ENCODE peak calls at places on chromosome 5, in ten cellular contexts. Q, X, Y, E, C, O, F, K, N and U are unnamed samples.

GRCh38 chr5:54531536-54531935 is 14.0 kb downstream of the SNX18 start:
- DNase-seq in Q (no peak), E (no peak), Y (no peak), K (no peak), F (no peak), O (no peak), N (no peak), C (no peak), X (no peak), U (peak)

GRCh38 chr5:128974567-128974966 is 9.3 kb downstream of the SLC27A6 start:
- DNase-seq in E (no peak), O (no peak), K (no peak), N (no peak), Y (no peak), F (no peak), X (no peak), C (no peak), Q (no peak), U (peak)

GRCh38 chr5:120464627-120465280 is 654 bp downstream of the PRR16 start:
- DNase-seq in X (peak), Y (no peak), N (peak), O (no peak), K (peak), C (peak), Q (no peak), F (peak), E (no peak), U (peak)

GRCh38 chr5:140823475-140823874 is 2.1 kb downstream of the PCDHA5 start:
- DNase-seq in Y (no peak), K (no peak), E (no peak), C (no peak), F (no peak), N (no peak), Q (no peak), X (no peak), O (no peak), U (no peak)

GRCh38 chr5:57598097-57598496 is 115.5 kb upstream of the ACTBL2 start:
- DNase-seq in O (no peak), E (no peak), X (no peak), C (no peak), Y (no peak), F (no peak), Q (no peak), K (no peak), N (no peak), U (no peak)

GRCh38 chr5:150489358-150490295 is 18.3 kb upstream of the NDST1 start:
- DNase-seq in F (no peak), X (peak), Q (no peak), C (peak), N (peak), Y (no peak), O (peak), E (no peak), K (no peak), U (no peak)

GRCh38 chr5:101942321-101942882 is 353.7 kb downstream of the SLCO4C1 start:
- DNase-seq in K (peak), N (peak), X (peak), F (no peak), E (no peak), O (peak), Q (peak), C (peak), Y (no peak), U (peak)

GRCh38 chr5:1729641-1730486 is 69.8 kb downstream of the MRPL36 start:
- DNase-seq in X (peak), Q (no peak), F (no peak), K (no peak), C (no peak), E (no peak), O (no peak), N (no peak), Y (no peak), U (no peak)

GRCh38 chr5:163379298-163380155 is 57.9 kb upstream of the CCNG1 start:
- DNase-seq in N (no peak), F (no peak), O (peak), Q (peak), Y (no peak), X (no peak), K (no peak), E (no peak), C (peak), U (peak)

GRCh38 chr5:62684310-62684709 is 105.7 kb downstream of the LRRC70 start:
- DNase-seq in F (no peak), E (no peak), O (peak), X (no peak), K (no peak), N (no peak), Y (no peak), Q (no peak), C (no peak), U (no peak)

GRCh38 chr5:173629628-173630027 is 13.2 kb upstream of the BOD1 start:
- DNase-seq in Q (no peak), Y (no peak), E (no peak), X (peak), C (no peak), N (no peak), K (peak), O (no peak), F (peak), U (no peak)

GRCh38 chr5:18792145-18792544 is 1157.9 kb downstream of the TAF11L14 start:
- DNase-seq in K (no peak), O (peak), Y (no peak), X (no peak), F (no peak), N (no peak), Q (peak), C (peak), E (no peak), U (peak)

GRCh38 chr5:71697967-71698366 is 21.1 kb upstream of the CARTPT start:
- DNase-seq in N (no peak), Y (no peak), Q (no peak), X (peak), E (no peak), K (peak), O (no peak), C (no peak), F (no peak), U (no peak)

GRCh38 chr5:152632380-152632779 is 227.3 kb upstream of the NMUR2 start:
- DNase-seq in F (no peak), Q (peak), Y (no peak), E (no peak), N (no peak), K (no peak), X (no peak), O (peak), C (no peak), U (no peak)

GRCh38 chr5:138702827-138703194 is 50.4 kb upstream of the CTNNA1 start:
- DNase-seq in Y (no peak), F (no peak), X (no peak), E (no peak), O (no peak), K (no peak), C (no peak), Q (no peak), N (no peak), U (no peak)

GRCh38 chr5:123454236-123454911 is 31.2 kb upstream of the CEP120 start:
- DNase-seq in N (no peak), F (no peak), K (no peak), C (peak), Y (no peak), O (no peak), E (no peak), X (no peak), Q (no peak), U (peak)

GRCh38 chr5:140227046-140227445 is 52.1 kb downstream of the CYSTM1 start:
- DNase-seq in X (no peak), N (no peak), Q (no peak), Y (no peak), K (no peak), F (no peak), C (no peak), O (no peak), E (no peak), U (no peak)

GRCh38 chr5:124560370-124560769 is 186.1 kb downstream of the ZNF608 start:
- DNase-seq in C (no peak), F (no peak), Q (no peak), X (no peak), O (no peak), Y (no peak), E (no peak), K (no peak), N (no peak), U (no peak)

GRCh38 chr5:172110921-172111873 is 76.8 kb downstream of the STK10 start:
- DNase-seq in C (peak), O (no peak), F (peak), Q (no peak), K (peak), E (peak), Y (peak), X (peak), N (no peak), U (peak)

GRCh38 chr5:154300207-154300606 is 109.7 kb downstream of the GALNT10 start:
- DNase-seq in E (no peak), Y (no peak), O (no peak), C (no peak), K (no peak), N (no peak), F (no peak), Q (no peak), X (no peak), U (no peak)

GRCh38 chr5:77960863-77961396 is 184.8 kb upstream of the TBCA start:
- DNase-seq in Y (no peak), X (no peak), Q (no peak), N (no peak), O (peak), K (no peak), E (no peak), C (no peak), F (no peak), U (peak)

GRCh38 chr5:9376363-9377117 is 169.3 kb downstream of the SEMA5A start:
- DNase-seq in Q (no peak), O (no peak), K (no peak), Y (no peak), C (peak), X (no peak), F (no peak), N (no peak), E (no peak), U (no peak)

GRCh38 chr5:95725071-95725820 is 5.9 kb upstream of the RHOBTB3 start:
- DNase-seq in E (no peak), K (no peak), Q (no peak), C (peak), Y (no peak), X (no peak), N (no peak), F (no peak), O (no peak), U (no peak)

GRCh38 chr5:39283231-39283818 is 64.0 kb upstream of the FYB1 start:
- DNase-seq in E (peak), N (peak), Q (peak), K (peak), F (peak), O (peak), C (peak), X (peak), Y (no peak), U (peak)

GRCh38 chr5:80656425-80656824 is 1.6 kb upstream of the DHFR start:
- DNase-seq in C (peak), E (no peak), N (no peak), F (no peak), Y (no peak), K (peak), Q (peak), O (no peak), X (no peak), U (no peak)

GRCh38 chr5:86971034-86971511 is 296.6 kb upstream of the RASA1 start:
- DNase-seq in N (no peak), C (peak), K (no peak), Q (no peak), F (no peak), X (no peak), E (no peak), Y (no peak), O (peak), U (peak)

GRCh38 chr5:113451797-113452196 is 17.0 kb upstream of the TSSK1B start:
- DNase-seq in C (peak), Y (no peak), X (no peak), K (no peak), N (no peak), E (no peak), Q (no peak), O (no peak), F (no peak), U (peak)

GRCh38 chr5:135238622-135239460 is 160.2 kb downstream of the MACROH2A1 start:
- DNase-seq in E (no peak), K (peak), F (peak), Q (no peak), O (peak), N (no peak), Y (no peak), C (no peak), X (peak), U (no peak)

GRCh38 chr5:149489605-149490037 is 61.6 kb downstream of the CSNK1A1 start:
- DNase-seq in X (no peak), Y (no peak), E (no peak), C (peak), K (no peak), F (no peak), Q (no peak), O (no peak), N (no peak), U (no peak)

GRCh38 chr5:156186760-156187159 is 140.2 kb upstream of the SGCD start:
- DNase-seq in Q (peak), N (no peak), X (no peak), E (no peak), F (no peak), O (peak), K (no peak), Y (no peak), C (peak), U (no peak)

GRCh38 chr5:21709766-21710165 is 1143.4 kb downstream of the CDH12 start:
- DNase-seq in O (no peak), F (no peak), K (no peak), E (no peak), Q (no peak), Y (no peak), N (no peak), X (no peak), C (no peak), U (no peak)

GRCh38 chr5:9924614-9925013 is 294.5 kb upstream of the TAS2R1 start:
- DNase-seq in F (no peak), X (no peak), N (no peak), E (no peak), O (peak), C (peak), Q (peak), Y (no peak), K (no peak), U (peak)

GRCh38 chr5:53331463-53331862 is 149.0 kb upstream of the FST start:
- DNase-seq in C (peak), E (no peak), Q (no peak), O (peak), Y (no peak), F (no peak), N (no peak), X (no peak), K (no peak), U (peak)

GRCh38 chr5:120151825-120152224 is 312.3 kb upstream of the PRR16 start:
- DNase-seq in X (no peak), F (no peak), O (no peak), Y (no peak), N (no peak), Q (no peak), E (no peak), C (peak), K (no peak), U (no peak)

GRCh38 chr5:76367623-76368366 is 35.3 kb upstream of the IQGAP2 start:
- DNase-seq in Q (no peak), O (peak), E (no peak), C (peak), X (no peak), N (no peak), K (peak), Y (no peak), F (peak), U (peak)

GRCh38 chr5:1685076-1685475 is 114.6 kb downstream of the MRPL36 start:
- DNase-seq in O (no peak), Y (no peak), E (no peak), K (no peak), C (no peak), Q (no peak), X (no peak), N (no peak), F (no peak), U (no peak)